ENCODE peak calls at places on chromosomes 3 and 15, in four cellular contexts. O is neuronal stem cell, W is IMR-90, V is trophoblast cell. E is an unnamed sample. For H3K4me1, the result is how much of the 10 kb centered on the place peaks cover.

GRCh38 chr3:112090899-112091586 is 4.9 kb downstream of the C3orf52 start:
- DNase-seq in O (no peak), W (no peak), V (peak), E (no peak)

GRCh38 chr3:50423543-50423942 is 64.2 kb upstream of the TMEM115 start:
- DNase-seq in O (no peak), W (no peak), V (no peak), E (no peak)

GRCh38 chr3:141797819-141798405 is 34.7 kb downstream of the GRK7 start:
- DNase-seq in O (no peak), W (no peak), V (no peak), E (no peak)

GRCh38 chr15:51970981-51971352 is 611 bp downstream of the LEO1 start:
- DNase-seq in O (no peak), W (no peak), V (no peak), E (no peak)

GRCh38 chr3:3170998-3171397 is 8.5 kb downstream of the CRBN start:
- DNase-seq in O (no peak), W (peak), V (peak), E (no peak)

GRCh38 chr3:194003128-194004057 is 132.6 kb upstream of the HES1 start:
- DNase-seq in O (peak), W (peak), V (peak), E (peak)

GRCh38 chr15:63358296-63359029 is 23.2 kb downstream of the CA12 start:
- DNase-seq in O (no peak), W (no peak), V (no peak), E (no peak)

GRCh38 chr3:187002915-187003314 is 72.6 kb downstream of the ST6GAL1 start:
- DNase-seq in O (no peak), W (no peak), V (no peak), E (no peak)

GRCh38 chr3:133915685-133916639 is 20.3 kb upstream of the RAB6B start:
- DNase-seq in O (no peak), W (no peak), V (no peak), E (no peak)

GRCh38 chr3:51539291-51539891 is 872 bp downstream of the RAD54L2 start:
- DNase-seq in O (peak), W (peak), V (peak), E (peak)

GRCh38 chr3:132522353-132522752 is 74.7 kb upstream of the ACKR4 start:
- DNase-seq in O (no peak), W (no peak), V (no peak), E (no peak)

GRCh38 chr3:122916580-122916979 is 111.0 kb downstream of the SEMA5B start:
- DNase-seq in O (no peak), W (no peak), V (no peak), E (no peak)

GRCh38 chr3:122919291-122919610 is 108.3 kb downstream of the SEMA5B start:
- DNase-seq in O (no peak), W (no peak), V (no peak), E (no peak)

GRCh38 chr3:122920986-122921385 is 106.6 kb downstream of the SEMA5B start:
- DNase-seq in O (no peak), W (no peak), V (no peak), E (no peak)

GRCh38 chr3:122916084-122916483 is 111.5 kb downstream of the SEMA5B start:
- DNase-seq in O (no peak), W (no peak), V (no peak), E (no peak)

DNA sequence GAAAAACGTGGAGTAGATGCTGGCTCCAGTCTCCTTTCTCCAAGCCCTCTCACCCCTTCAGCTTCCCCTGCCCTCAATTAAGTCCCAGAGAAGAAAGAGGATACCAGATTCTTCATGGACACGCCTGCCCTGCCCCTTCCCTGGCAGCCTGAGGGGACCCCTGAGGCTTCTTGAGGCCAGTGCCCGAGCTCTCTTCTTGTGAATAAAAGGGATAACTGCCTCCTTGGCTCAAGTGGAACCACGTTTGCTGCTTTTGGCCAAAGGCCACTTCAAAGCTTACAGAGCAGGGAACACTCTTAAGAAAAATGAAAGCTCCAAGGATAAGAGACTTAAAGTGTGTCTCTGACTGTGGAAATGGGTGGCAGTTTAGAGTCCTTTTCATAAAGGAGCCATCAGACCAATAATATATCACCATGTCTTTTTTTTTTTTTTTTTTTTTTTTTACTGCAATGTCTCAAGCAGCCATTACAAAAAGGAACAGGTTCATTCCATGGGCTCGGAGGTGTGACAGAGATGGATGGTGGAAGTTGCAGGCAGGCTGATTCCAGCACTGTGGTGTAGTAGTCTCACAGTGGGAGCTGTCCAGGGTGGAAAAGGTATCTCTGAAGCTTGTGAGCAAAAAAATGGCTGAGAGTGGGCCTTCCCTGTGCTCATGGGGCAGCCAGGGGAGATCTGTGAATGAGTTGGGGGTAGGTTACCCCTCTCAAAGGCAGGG is 108.8 kb downstream of the SEMA5B start:
- DNase-seq in O (no peak), W (peak), V (no peak), E (no peak)
- H3K14ac ChIP-seq in O (no peak), W (no peak), V (no peak), E (no peak)

GRCh38 chr15:27676647-27677046 is 422.5 kb downstream of the OCA2 start:
- DNase-seq in O (no peak), W (no peak), V (no peak), E (no peak)

GRCh38 chr15:27675571-27675970 is 423.5 kb downstream of the OCA2 start:
- DNase-seq in O (no peak), W (no peak), V (no peak), E (no peak)

GRCh38 chr15:27673766-27674445 is 425.2 kb downstream of the OCA2 start:
- DNase-seq in O (no peak), W (no peak), V (no peak), E (no peak)

GRCh38 chr15:27672537-27672936 is 426.6 kb downstream of the OCA2 start:
- DNase-seq in O (no peak), W (no peak), V (no peak), E (no peak)

DNA sequence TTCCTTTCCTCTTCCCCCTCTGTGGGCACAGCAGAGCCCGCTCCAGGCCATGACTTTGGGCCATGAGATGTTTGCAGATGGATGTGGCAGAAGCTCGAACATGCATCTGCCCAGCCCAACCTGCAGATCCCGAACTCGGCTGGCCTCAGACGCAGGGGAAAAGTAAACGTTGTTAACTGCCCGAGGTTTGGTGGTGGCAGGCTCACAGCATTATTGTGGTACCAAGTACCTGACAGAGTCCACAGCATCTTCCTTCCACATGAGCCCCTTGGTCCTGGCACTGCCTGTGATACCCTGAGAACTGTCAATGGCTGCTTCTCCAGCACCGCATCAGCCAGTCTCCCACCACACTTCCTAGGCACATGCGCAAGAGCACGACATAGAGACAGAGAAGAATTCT is 424.3 kb downstream of the OCA2 start:
- DNase-seq in O (no peak), W (no peak), V (no peak), E (no peak)
- H3K4me1 ChIP-seq in O (under half), W (under half), V (under half), E (under half)

DNA sequence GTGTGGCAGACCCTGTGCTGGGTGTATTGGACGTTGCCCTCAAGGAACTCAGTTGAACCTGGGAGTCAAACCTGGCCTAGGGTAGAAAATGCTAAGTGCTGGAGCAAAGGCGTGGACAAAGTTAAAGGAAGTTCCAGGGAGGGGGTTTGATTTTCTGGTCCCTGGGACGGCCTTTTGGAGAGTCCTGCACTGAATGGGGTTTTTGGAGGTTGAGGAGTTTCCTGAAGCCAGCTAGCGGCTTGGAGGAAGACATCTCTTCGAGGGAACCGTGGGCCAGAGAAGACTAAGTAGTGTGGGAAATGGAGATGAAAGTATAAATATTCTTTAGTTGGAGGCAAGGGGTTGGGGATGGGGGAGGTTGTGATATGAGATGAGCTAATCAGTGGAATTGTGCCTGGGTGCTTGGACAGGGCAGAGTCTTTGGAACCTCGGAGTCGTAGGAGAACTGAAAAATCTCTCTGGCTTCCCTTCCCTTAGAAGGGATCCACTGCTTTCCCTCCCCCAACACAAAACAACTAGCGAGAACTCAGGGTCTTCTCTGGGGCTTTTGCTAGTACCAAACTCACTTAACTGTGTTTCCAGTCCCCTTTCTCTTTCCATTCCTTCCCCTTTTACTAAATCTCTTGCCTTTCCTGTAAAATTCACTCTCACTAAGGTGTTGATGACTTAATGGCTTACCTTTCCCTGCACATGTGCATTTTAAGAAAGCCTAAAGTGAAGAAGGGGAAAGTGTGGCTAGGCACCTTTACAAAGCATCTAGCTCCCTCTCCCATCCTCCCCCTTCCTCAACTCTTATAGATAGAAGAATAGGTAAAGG is 1.0 kb downstream of the LPP start:
- DNase-seq in O (no peak), W (peak), V (no peak), E (no peak)
- H3K14ac ChIP-seq in O (no peak), W (peak), V (peak), E (peak)

GRCh38 chr3:30657914-30658313 is 51.5 kb downstream of the TGFBR2 start:
- DNase-seq in O (no peak), W (peak), V (no peak), E (no peak)

GRCh38 chr3:30654269-30654668 is 47.9 kb downstream of the TGFBR2 start:
- DNase-seq in O (no peak), W (no peak), V (no peak), E (no peak)

GRCh38 chr3:30656624-30657141 is 50.3 kb downstream of the TGFBR2 start:
- DNase-seq in O (no peak), W (no peak), V (no peak), E (no peak)

GRCh38 chr3:30658328-30659052 is 52.1 kb downstream of the TGFBR2 start:
- DNase-seq in O (no peak), W (peak), V (peak), E (no peak)

DNA sequence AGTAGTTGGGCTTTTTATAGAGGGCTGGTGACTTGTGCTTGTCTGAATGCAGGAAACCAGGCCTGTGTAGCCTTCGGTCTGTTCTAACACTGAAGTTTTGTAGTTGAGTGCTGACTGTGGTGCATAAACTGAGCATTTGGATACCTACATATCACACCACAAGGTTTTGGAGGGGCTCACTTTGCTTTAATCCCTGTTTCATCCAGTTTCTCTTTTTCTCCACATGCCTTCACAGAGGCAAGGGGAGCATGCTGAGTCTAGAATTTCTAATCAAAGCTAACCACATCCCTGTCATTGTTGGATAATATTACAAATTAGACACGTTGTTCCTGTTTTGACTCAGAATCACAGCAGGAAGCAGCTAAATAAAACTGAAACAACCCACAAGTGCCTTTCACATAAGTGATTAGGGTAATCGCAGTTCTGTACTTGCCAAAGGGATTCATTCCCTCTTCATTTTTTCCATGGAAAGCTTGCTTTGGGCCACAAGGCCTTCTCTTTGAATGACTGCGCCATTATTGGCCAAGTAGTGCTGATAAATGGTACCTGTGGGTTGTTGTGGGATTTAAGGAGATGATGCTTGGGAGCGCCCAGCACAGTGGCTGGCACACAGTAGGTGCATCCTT is 48.9 kb downstream of the TGFBR2 start:
- DNase-seq in O (no peak), W (peak), V (peak), E (no peak)
- H3K4me1 ChIP-seq in O (under half), W (under half), V (under half), E (under half)

E was measured in H9.